ENCODE peak calls at places on chromosomes 13 and 19, in ten cellular contexts. Y is IMR-90, M is tibial nerve, K is thyroid gland, N is A549, X is vagina, L is uterus, P is adrenal gland, E is breast epithelium, T is upper lobe of left lung. H is an unnamed sample.

GRCh38 chr19:45403781-45404556 is 900 bp downstream of the PPP1R13L start:
- DNase-seq in Y (no peak), M (no peak), K (peak), N (peak), X (no peak), L (peak), P (peak), E (peak), T (no peak), H (peak)

GRCh38 chr19:38721977-38722773 is 22.1 kb downstream of the CAPN12 start:
- DNase-seq in Y (no peak), M (peak), K (no peak), N (no peak), X (no peak), L (no peak), P (no peak), E (no peak), T (peak), H (no peak)

GRCh38 chr19:5976768-5977167 is 1.2 kb downstream of the RANBP3 start:
- DNase-seq in Y (no peak), M (no peak), K (no peak), N (no peak), X (no peak), L (no peak), P (no peak), E (no peak), T (no peak), H (no peak)

GRCh38 chr13:87678353-87678752 is 7.2 kb downstream of the SLITRK5 start:
- DNase-seq in Y (no peak), M (no peak), K (peak), N (no peak), X (no peak), L (no peak), P (no peak), E (no peak), T (no peak), H (no peak)

GRCh38 chr13:75318138-75318833 is 163.7 kb downstream of the TBC1D4 start:
- DNase-seq in Y (no peak), M (no peak), K (no peak), N (no peak), X (no peak), L (no peak), P (no peak), E (no peak), T (no peak), H (no peak)

GRCh38 chr19:18697680-18698079 is 14.2 kb downstream of the CRTC1 start:
- DNase-seq in Y (no peak), M (no peak), K (peak), N (no peak), X (no peak), L (no peak), P (no peak), E (no peak), T (no peak), H (no peak)

GRCh38 chr13:73325351-73326214 is 266.8 kb downstream of the KLF5 start:
- DNase-seq in Y (peak), M (no peak), K (no peak), N (no peak), X (no peak), L (no peak), P (no peak), E (no peak), T (no peak), H (no peak)

GRCh38 chr19:11555246-11555645 is 3.8 kb downstream of the ELOF1 start:
- DNase-seq in Y (no peak), M (no peak), K (no peak), N (no peak), X (no peak), L (no peak), P (no peak), E (no peak), T (no peak), H (no peak)

GRCh38 chr13:18947376-18947977 is 234.1 kb downstream of the TUBA3C start:
- DNase-seq in Y (no peak), M (no peak), K (no peak), N (no peak), X (no peak), L (no peak), P (no peak), E (no peak), T (no peak), H (no peak)

GRCh38 chr19:33702606-33703437 is 81.1 kb downstream of the CHST8 start:
- DNase-seq in Y (no peak), M (no peak), K (no peak), N (no peak), X (no peak), L (no peak), P (no peak), E (no peak), T (peak), H (no peak)

GRCh38 chr19:34994643-34995471 is 5.3 kb upstream of the GRAMD1A start:
- DNase-seq in Y (no peak), M (no peak), K (no peak), N (peak), X (no peak), L (no peak), P (no peak), E (peak), T (no peak), H (no peak)
- H3K27ac ChIP-seq in Y (no peak), M (no peak), K (peak), N (peak), X (peak), L (peak), P (peak), E (peak), T (peak), H (peak)

GRCh38 chr19:15381429-15381828 is 1.8 kb upstream of the AKAP8 start:
- DNase-seq in Y (no peak), M (no peak), K (no peak), N (no peak), X (no peak), L (no peak), P (no peak), E (no peak), T (no peak), H (no peak)
- H3K4me3 ChIP-seq in Y (no peak), M (no peak), K (no peak), N (no peak), X (no peak), L (no peak), P (no peak), E (no peak), T (no peak), H (no peak)

GRCh38 chr13:24182703-24183081 is 22.2 kb downstream of the SPATA13 start:
- DNase-seq in Y (no peak), M (no peak), K (no peak), N (no peak), X (no peak), L (no peak), P (no peak), E (no peak), T (no peak), H (no peak)
- TF ChIP-seq POLR2A in Y (no peak), M (no peak), K (no peak), N (no peak), X (no peak), L (no peak), P (no peak), E (no peak), T (no peak), H (no peak)

GRCh38 chr13:40446365-40446764 is 220.1 kb downstream of the FOXO1 start:
- DNase-seq in Y (no peak), M (no peak), K (no peak), N (no peak), X (no peak), L (no peak), P (no peak), E (no peak), T (no peak), H (no peak)

GRCh38 chr13:40445557-40445990 is 220.9 kb downstream of the FOXO1 start:
- DNase-seq in Y (no peak), M (peak), K (peak), N (no peak), X (no peak), L (no peak), P (peak), E (no peak), T (peak), H (no peak)

GRCh38 chr13:40442191-40442590 is 224.2 kb downstream of the FOXO1 start:
- DNase-seq in Y (no peak), M (no peak), K (no peak), N (no peak), X (no peak), L (no peak), P (no peak), E (no peak), T (no peak), H (no peak)

GRCh38 chr13:40442826-40443225 is 223.6 kb downstream of the FOXO1 start:
- DNase-seq in Y (no peak), M (no peak), K (no peak), N (no peak), X (no peak), L (no peak), P (no peak), E (no peak), T (no peak), H (no peak)

GRCh38 chr13:40444241-40444640 is 222.2 kb downstream of the FOXO1 start:
- DNase-seq in Y (no peak), M (no peak), K (no peak), N (no peak), X (no peak), L (no peak), P (no peak), E (no peak), T (no peak), H (no peak)
- H3K27ac ChIP-seq in Y (no peak), M (no peak), K (no peak), N (no peak), X (no peak), L (peak), P (no peak), E (no peak), T (no peak), H (no peak)

DNA sequence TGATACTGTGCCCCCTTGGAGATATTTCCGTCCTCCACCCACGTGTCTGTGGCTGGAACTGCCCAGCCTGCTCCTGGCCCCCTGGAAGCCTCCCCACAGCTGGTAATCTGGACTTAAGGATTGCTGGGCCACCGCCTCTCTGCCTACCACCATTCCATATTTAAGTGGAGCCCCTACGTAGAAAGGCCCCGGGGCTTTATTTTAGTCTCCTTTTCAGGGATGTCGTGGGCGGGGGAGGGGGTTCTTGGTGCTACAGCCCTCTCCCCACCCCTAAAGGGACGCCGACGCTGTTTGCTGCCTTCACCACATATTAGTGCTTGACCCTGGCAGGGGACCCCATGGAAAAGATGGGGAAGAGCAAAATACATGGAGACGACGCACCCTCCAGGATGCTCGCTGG is 2.7 kb upstream of the NOP53 start:
- DNase-seq in Y (no peak), M (no peak), K (no peak), N (no peak), X (no peak), L (peak), P (no peak), E (no peak), T (no peak), H (no peak)
- H3K4me3 ChIP-seq in Y (no peak), M (peak), K (no peak), N (peak), X (peak), L (peak), P (peak), E (peak), T (peak), H (peak)

GRCh38 chr19:57279418-57280164 is 694 bp upstream of the ZNF460 start:
- DNase-seq in Y (peak), M (peak), K (peak), N (peak), X (peak), L (peak), P (peak), E (peak), T (no peak), H (peak)
- TF ChIP-seq POLR2A in Y (peak), M (no peak), K (peak), N (peak), X (no peak), L (no peak), P (peak), E (peak), T (no peak), H (no peak)

GRCh38 chr13:110403315-110403714 is 96.2 kb downstream of the COL4A2 start:
- DNase-seq in Y (peak), M (no peak), K (no peak), N (no peak), X (no peak), L (no peak), P (no peak), E (no peak), T (no peak), H (no peak)
- H3K27ac ChIP-seq in Y (peak), M (peak), K (no peak), N (no peak), X (no peak), L (peak), P (no peak), E (no peak), T (no peak), H (peak)

GRCh38 chr19:16828990-16829821 is at the start of gene SIN3B:
- DNase-seq in Y (peak), M (peak), K (peak), N (peak), X (no peak), L (peak), P (peak), E (peak), T (peak), H (peak)
- H3K4me3 ChIP-seq in Y (peak), M (peak), K (peak), N (peak), X (peak), L (peak), P (peak), E (peak), T (peak), H (peak)

GRCh38 chr19:36849701-36850645 is 703 bp upstream of the ZNF345 start:
- DNase-seq in Y (peak), M (peak), K (peak), N (no peak), X (peak), L (peak), P (peak), E (peak), T (peak), H (peak)

GRCh38 chr19:36847968-36848367 is 2.7 kb upstream of the ZNF345 start:
- DNase-seq in Y (no peak), M (no peak), K (no peak), N (no peak), X (no peak), L (no peak), P (no peak), E (no peak), T (no peak), H (no peak)

GRCh38 chr19:36851898-36852297 is 1.2 kb downstream of the ZNF345 start:
- DNase-seq in Y (no peak), M (no peak), K (no peak), N (no peak), X (no peak), L (no peak), P (no peak), E (no peak), T (no peak), H (no peak)

DNA sequence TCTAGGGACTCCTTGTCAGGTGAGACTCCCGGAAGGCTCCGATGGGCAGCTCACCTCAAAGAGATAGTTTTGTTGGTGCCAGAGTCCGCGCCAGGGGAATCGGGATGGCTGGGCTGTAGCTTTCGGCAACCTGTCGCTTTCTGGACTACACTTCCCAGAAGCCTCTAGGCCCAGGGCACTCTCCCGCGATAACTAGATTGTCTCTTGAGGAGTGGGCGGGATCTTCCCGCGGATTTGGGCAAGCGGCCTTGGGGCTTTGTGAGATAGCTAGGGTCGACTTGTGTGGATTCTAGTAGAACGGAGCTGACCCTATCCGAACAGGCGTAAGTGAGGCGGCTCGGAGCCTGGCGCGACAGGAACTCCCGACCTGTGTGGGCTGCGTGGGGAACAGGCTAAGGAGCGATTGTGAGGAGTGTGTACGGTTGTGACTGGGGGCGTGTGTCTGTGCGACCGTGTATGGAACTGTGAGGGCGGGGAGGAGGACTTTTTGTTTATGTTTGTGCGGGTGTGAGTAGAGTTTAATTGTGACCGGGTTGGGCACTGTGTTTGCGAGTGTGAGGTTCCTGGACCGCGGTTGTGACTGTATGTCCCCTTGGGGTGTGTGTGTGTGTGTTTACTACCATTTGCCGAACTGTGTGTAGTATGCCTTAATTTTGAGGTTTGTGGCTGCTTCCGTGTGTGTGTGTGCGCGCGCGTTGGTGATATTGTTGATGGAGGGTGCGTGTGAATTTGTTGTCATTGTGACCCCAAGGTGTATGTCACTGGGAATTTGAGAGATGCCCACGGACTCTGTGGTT is at the start of gene ZNF345:
- DNase-seq in Y (peak), M (peak), K (peak), N (peak), X (peak), L (peak), P (peak), E (peak), T (peak), H (peak)
- TF ChIP-seq POLR2A in Y (peak), M (peak), K (peak), N (no peak), X (no peak), L (peak), P (peak), E (peak), T (peak), H (no peak)

DNA sequence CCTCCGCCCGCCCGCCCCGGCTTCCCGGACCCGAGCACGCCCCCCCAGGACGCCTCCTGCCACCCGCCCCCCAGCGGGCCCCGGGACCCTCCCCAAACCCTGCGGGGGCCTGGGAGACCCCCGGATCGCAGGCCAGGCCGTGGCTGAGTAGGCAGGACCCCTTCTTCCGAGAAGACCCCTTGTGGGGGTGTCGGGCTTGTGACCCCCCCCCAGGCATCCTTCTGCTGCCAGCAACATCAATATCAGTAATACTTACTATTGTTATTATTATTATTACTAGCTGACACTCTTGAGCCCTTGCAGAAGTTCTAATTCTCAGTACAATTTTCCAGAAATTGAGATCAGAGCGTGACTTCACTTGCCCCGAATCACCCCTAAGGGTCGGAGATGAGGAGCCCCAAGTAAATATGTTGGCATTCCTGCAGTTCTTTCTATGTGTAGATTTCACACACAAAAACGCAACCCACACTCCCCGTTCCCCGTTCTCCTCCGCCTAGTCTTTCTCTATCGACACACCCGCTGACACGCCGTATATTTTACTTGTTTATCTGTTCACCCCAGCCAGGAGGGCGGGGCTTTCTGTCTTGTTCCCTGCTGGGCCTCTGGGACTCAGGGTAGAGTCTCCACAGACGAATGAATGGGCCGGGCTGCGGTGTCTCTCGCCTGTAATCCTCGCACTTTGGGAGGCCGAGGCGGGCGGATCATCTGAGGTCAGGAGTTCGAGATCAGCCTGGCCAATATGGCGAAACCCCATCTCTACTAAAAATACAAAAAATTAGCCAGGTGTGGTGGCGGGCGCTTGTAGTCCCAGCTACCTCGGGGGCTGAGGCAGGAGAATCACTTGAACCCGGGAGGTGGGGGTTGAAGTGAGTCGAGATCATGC is 14.7 kb downstream of the TLE5 start:
- DNase-seq in Y (peak), M (peak), K (peak), N (peak), X (no peak), L (peak), P (peak), E (peak), T (no peak), H (peak)
- H3K27ac ChIP-seq in Y (no peak), M (peak), K (peak), N (peak), X (peak), L (peak), P (peak), E (peak), T (peak), H (peak)